ENCODE peak calls at places on chromosomes 13 and 19, in seven cellular contexts. K is GM18507; R is thoracic aorta; W is activated T-helper 9 cell treated with anti-CD3 and anti-CD28 coated beads, Interleukin-2, amount 50 U/mL, for 16 hours; N is posterior vena cava; P is AG10803; H is T-helper 1 cell. G is an unnamed sample.

GRCh38 chr19:10333758-10334339 is 520 bp upstream of the RAVER1 start:
- DNase-seq in P (no peak), K (no peak), H (no peak), N (no peak), R (no peak), W (no peak), G (no peak)

GRCh38 chr19:53101518-53101917 is 1.7 kb downstream of the ZNF160 start:
- DNase-seq in P (no peak), N (no peak), R (no peak), W (no peak), K (no peak), H (no peak), G (no peak)

GRCh38 chr13:52644108-52644507 is 1.9 kb downstream of the HNRNPA1L2 start:
- DNase-seq in N (no peak), R (no peak), H (no peak), P (peak; percentile 25), W (no peak), K (no peak), G (no peak)

GRCh38 chr19:6035026-6035425 is 57.1 kb upstream of the RANBP3 start:
- DNase-seq in H (no peak), P (no peak), R (no peak), N (peak; percentile 30), K (no peak), W (no peak), G (no peak)

GRCh38 chr19:5038631-5039271 is 69.8 kb downstream of the KDM4B start:
- DNase-seq in N (no peak), W (no peak), P (peak; percentile 40), K (no peak), R (no peak), H (no peak), G (peak; percentile 64)

GRCh38 chr13:36789061-36789460 is 30.0 kb upstream of the RFXAP start:
- DNase-seq in N (no peak), H (no peak), W (no peak), R (no peak), P (no peak), K (no peak), G (no peak)

GRCh38 chr13:109072505-109072904 is 443.1 kb downstream of the MYO16 start:
- DNase-seq in N (no peak), H (no peak), P (no peak), K (no peak), R (no peak), W (no peak), G (no peak)

GRCh38 chr19:48608798-48609263 is 2.3 kb downstream of the SPACA4 start:
- DNase-seq in P (peak; percentile 43), K (no peak), W (no peak), R (no peak), H (peak; percentile 34), N (peak; percentile 80), G (peak; percentile 91)

GRCh38 chr19:5445071-5445470 is 10.1 kb upstream of the ZNRF4 start:
- DNase-seq in P (no peak), H (no peak), R (no peak), N (no peak), W (no peak), K (no peak), G (no peak)

GRCh38 chr13:50457430-50458393 is 385.8 kb downstream of the DLEU7 start:
- DNase-seq in P (no peak), R (no peak), K (no peak), W (no peak), N (peak; percentile 59), H (no peak), G (no peak)

GRCh38 chr13:26855071-26855470 is 94.5 kb upstream of the GPR12 start:
- DNase-seq in H (no peak), W (no peak), K (no peak), N (no peak), R (no peak), P (no peak), G (no peak)

GRCh38 chr13:70568571-70568970 is 460.3 kb upstream of the KLHL1 start:
- DNase-seq in N (no peak), R (no peak), W (no peak), K (peak; percentile 1), P (peak; percentile 20), H (no peak), G (no peak)

GRCh38 chr13:95713651-95714050 is 36.7 kb downstream of the DNAJC3 start:
- DNase-seq in K (no peak), P (peak; percentile 24), R (no peak), W (no peak), H (no peak), N (no peak), G (no peak)

GRCh38 chr19:16226878-16227836 is 29.4 kb downstream of the AP1M1 start:
- DNase-seq in K (no peak), P (no peak), W (no peak), N (no peak), R (no peak), H (no peak), G (no peak)

GRCh38 chr13:97962887-97963286 is 9.4 kb downstream of the IPO5 start:
- DNase-seq in P (no peak), K (no peak), R (no peak), H (no peak), W (no peak), N (no peak), G (no peak)

GRCh38 chr13:25232937-25233515 is 54.3 kb downstream of the MTMR6 start:
- DNase-seq in K (peak; percentile 15), H (no peak), P (peak; percentile 32), R (no peak), N (no peak), W (no peak), G (peak; percentile 24)

GRCh38 chr19:55225415-55225958 is 3.1 kb downstream of the TMEM86B start:
- DNase-seq in W (no peak), K (no peak), P (no peak), N (no peak), H (no peak), R (no peak), G (no peak)

G was measured in HuH-7.